ENCODE peak calls at places on chromosome 20, in seven cellular contexts. F is sigmoid colon, I is HepG2, S is stomach, D is H1, C is upper lobe of left lung, P is suprapubic skin. X is an unnamed sample.

GRCh38 chr20:45336530-45337366 is 11.5 kb downstream of the SDC4 start:
- DNase-seq in F (peak), I (peak), S (peak), D (no peak), C (no peak), P (no peak), X (no peak)

GRCh38 chr20:44970243-44970757 is 4.0 kb downstream of the STK4 start:
- DNase-seq in F (no peak), I (no peak), S (no peak), D (no peak), C (no peak), P (no peak), X (no peak)

GRCh38 chr20:341682-342081 is 5.2 kb upstream of the NRSN2 start:
- DNase-seq in F (no peak), I (peak), S (no peak), D (no peak), C (no peak), P (no peak), X (no peak)

GRCh38 chr20:22339946-22340345 is 244.4 kb downstream of the FOXA2 start:
- DNase-seq in F (no peak), I (no peak), S (no peak), D (no peak), C (no peak), P (no peak), X (peak)

GRCh38 chr20:35465976-35466375 is 10.6 kb downstream of the CEP250 start:
- DNase-seq in F (no peak), I (no peak), S (no peak), D (no peak), C (no peak), P (no peak), X (no peak)

GRCh38 chr20:57702091-57702490 is 7.7 kb downstream of the PMEPA1 start:
- DNase-seq in F (no peak), I (no peak), S (no peak), D (no peak), C (no peak), P (no peak), X (no peak)

GRCh38 chr20:19784511-19785172 is 26.6 kb downstream of the RIN2 start:
- DNase-seq in F (peak), I (peak), S (peak), D (peak), C (peak), P (peak), X (no peak)

GRCh38 chr20:15976047-15976731 is 597.1 kb downstream of the KIF16B start:
- DNase-seq in F (no peak), I (no peak), S (no peak), D (peak), C (no peak), P (no peak), X (no peak)

GRCh38 chr20:58710481-58711265 is 18.1 kb downstream of the NPEPL1 start:
- DNase-seq in F (peak), I (no peak), S (no peak), D (peak), C (peak), P (peak), X (peak)

GRCh38 chr20:9660236-9660868 is 146.0 kb downstream of the LAMP5 start:
- DNase-seq in F (no peak), I (peak), S (no peak), D (peak), C (no peak), P (no peak), X (no peak)

GRCh38 chr20:19888269-19888669 is 128.9 kb upstream of the NAA20 start:
- DNase-seq in F (peak), I (no peak), S (no peak), D (no peak), C (no peak), P (no peak), X (no peak)

GRCh38 chr20:22617160-22617559 is 32.8 kb upstream of the FOXA2 start:
- DNase-seq in F (no peak), I (peak), S (peak), D (peak), C (peak), P (no peak), X (peak)

DNA sequence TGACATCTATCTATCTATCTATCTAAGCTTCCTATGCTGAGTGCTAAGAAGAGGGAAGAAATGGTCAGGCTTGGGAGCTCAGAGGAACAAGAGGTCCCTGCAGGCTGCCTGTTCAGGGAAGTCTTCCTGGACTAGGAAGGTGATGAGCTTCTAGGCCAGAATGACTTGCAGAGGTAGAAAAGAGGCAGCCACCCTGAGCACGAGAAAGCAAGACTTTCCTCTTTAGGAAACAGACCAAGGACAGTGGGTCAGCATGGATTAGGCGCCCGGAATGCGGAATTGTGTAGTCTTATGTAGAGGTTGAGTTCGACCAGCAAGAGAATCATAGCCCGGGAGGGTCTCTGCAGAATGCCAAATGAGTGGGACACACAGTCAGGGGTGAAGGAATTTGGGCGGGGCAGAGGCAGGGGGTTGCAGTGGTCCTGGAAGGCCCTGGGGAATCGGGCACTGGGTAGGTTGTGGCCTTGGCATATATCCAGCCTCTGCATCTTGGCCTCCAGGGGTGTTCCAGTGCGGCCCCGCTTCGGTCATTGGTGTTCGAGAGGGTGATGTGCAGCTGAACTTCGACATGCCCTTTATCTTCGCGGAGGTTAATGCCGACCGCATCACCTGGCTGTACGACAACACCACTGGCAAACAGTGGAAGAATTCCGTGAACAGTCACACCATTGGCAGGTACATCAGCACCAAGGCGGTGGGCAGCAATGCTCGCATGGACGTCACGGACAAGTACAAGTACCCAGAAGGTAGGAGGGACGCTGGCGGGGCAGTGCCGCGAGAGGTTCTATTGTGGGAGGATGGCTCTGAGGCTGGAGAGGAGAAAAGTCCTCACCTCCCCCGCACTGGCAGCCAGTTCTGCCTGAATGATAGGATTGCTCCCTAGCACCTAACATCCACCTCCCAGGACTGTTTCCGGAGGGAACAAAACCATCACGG is 32.1 kb downstream of the TGM3 start:
- DNase-seq in F (no peak), I (no peak), S (peak), D (no peak), C (no peak), P (no peak), X (no peak)
- H3K27ac ChIP-seq in F (no peak), I (no peak), S (no peak), D (no peak), C (no peak), P (no peak), X (no peak)

DNA sequence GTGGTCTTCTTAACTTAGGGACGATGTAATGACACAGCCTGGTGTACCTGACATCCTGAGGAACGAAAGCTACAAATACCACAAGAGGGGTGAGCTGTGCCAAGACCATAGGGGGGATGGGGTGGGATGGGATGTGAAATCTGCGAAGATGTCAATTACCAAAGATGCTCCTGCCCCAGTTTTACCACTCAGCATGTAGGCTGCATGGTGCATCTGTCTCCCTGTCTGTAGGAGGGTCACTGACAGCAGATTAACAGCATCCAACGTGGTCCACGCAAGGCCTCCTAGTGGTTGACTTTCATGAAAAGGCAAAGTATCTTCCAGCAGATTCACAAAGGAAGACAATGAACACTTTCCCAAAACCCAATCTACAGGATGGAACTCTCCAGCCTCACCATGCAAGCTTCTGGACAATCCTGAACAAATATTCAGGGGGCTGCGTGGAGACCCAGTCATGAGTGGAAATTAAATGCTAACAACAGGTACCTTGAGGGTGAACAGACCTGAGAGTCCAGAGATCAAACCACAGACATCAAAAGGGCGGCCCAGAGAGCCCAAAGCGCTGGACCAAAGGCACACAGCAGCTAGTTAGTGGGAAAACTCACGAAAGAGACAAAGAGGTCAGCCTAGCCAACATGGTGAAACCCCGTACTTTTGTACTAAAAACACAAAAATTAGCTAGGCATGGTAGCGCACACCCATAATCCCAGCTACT is 44.4 kb downstream of the ZMYND8 start:
- DNase-seq in F (peak), I (no peak), S (no peak), D (no peak), C (no peak), P (peak), X (no peak)
- TF ChIP-seq POLR2A in F (no peak), I (peak), S (no peak), D (no peak), C (no peak), P (no peak), X (no peak)

DNA sequence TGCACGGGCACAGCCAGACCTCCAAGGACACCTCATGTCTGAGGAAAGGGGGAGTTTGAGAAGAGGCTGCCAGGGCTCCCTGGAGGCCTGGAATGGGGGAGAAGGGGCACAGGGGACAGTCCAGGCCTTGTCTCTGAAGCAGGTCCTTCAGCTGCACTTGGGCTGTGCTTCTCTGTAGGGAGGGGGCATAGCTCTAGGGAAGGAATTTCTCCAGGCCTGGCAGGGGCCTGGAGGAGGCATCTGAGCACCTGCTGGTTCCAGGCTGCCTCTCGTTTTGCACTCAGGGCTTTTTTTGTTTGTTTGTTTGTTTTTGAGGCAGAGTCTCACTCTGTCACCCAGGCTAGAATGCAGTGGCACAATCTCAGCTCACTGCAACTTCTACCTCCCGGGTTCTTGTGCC is 67.7 kb downstream of the BCAS4 start:
- DNase-seq in F (no peak), I (no peak), S (no peak), D (no peak), C (no peak), P (no peak), X (no peak)
- TF ChIP-seq POLR2AphosphoS5 in F (no peak), I (no peak), S (no peak), D (no peak), C (no peak), P (no peak), X (no peak)

GRCh38 chr20:25540273-25540672 is 45.1 kb downstream of the NINL start:
- DNase-seq in F (no peak), I (no peak), S (no peak), D (no peak), C (peak), P (no peak), X (no peak)

GRCh38 chr20:25543068-25543467 is 42.3 kb downstream of the NINL start:
- DNase-seq in F (no peak), I (peak), S (no peak), D (no peak), C (no peak), P (no peak), X (no peak)

GRCh38 chr20:25538838-25539665 is 46.3 kb downstream of the NINL start:
- DNase-seq in F (no peak), I (peak), S (no peak), D (no peak), C (peak), P (no peak), X (no peak)

GRCh38 chr20:25539742-25540201 is 45.6 kb downstream of the NINL start:
- DNase-seq in F (no peak), I (no peak), S (no peak), D (no peak), C (no peak), P (no peak), X (no peak)

GRCh38 chr20:25541676-25542075 is 43.7 kb downstream of the NINL start:
- DNase-seq in F (no peak), I (no peak), S (no peak), D (no peak), C (no peak), P (no peak), X (no peak)
- H3K27ac ChIP-seq in F (no peak), I (peak), S (no peak), D (no peak), C (no peak), P (no peak), X (no peak)

DNA sequence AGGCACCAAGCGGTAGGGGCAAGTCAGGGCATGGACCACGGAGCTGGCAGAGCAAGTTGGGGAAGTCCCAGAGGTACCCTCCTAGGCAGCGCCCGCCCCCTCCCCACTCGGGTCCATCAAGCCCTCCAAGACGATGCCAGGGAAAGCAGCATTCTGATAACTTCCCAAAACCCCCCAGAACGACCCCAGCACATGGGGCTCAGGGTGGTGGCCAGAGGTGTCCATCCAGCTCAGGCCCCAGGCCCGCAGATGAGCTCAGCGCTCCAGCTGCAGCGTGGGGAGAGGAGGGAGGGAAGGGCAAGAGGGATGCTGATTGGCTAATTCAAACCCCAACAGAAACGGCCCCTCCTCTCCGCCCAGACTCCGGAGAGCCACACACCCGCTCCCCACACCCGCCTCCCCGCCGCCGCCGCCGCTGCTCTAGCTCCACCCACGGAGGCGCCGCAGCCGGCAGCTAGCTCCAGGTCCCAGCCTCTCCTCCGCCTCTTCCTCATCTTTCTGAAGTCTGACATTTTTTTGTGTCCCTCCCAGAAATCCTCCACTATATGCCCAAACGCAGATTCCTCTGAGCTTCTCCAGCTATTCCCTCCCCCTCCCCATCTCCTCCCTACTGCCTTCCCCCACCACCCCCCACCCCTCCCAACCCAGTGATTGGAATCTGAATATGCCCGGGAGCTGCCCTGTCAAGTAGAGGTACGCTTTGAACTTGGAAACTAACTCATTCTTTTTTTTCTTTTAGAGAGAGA is 40.3 kb upstream of the TLDC2 start:
- DNase-seq in F (peak), I (no peak), S (peak), D (peak), C (peak), P (peak), X (peak)
- TF ChIP-seq POLR2A in F (peak), I (no peak), S (no peak), D (no peak), C (no peak), P (no peak), X (peak)

GRCh38 chr20:47349365-47350180 is 6.9 kb downstream of the ZMYND8 start:
- DNase-seq in F (no peak), I (no peak), S (no peak), D (no peak), C (no peak), P (no peak), X (no peak)
- TF ChIP-seq POLR2AphosphoS5 in F (peak), I (peak), S (no peak), D (no peak), C (no peak), P (no peak), X (no peak)

GRCh38 chr20:43137160-43137559 is 52.5 kb downstream of the PTPRT start:
- DNase-seq in F (no peak), I (no peak), S (no peak), D (no peak), C (no peak), P (no peak), X (no peak)
- H3K27ac ChIP-seq in F (no peak), I (no peak), S (no peak), D (no peak), C (no peak), P (no peak), X (no peak)